ENCODE peak calls at places on chromosomes 13 and 19, in ten cellular contexts. E, Y, Z, V, P, H, S, J, K and G are unnamed samples.

GRCh38 chr19:41373993-41374392 is 2.3 kb upstream of the TMEM91 start:
- DNase-seq in J (peak; percentile 47), Z (peak; percentile 85), Y (peak; percentile 76), P (peak; percentile 68), H (peak; percentile 65), V (peak; percentile 88), K (peak; percentile 90), E (no peak), S (peak; percentile 91), G (peak; percentile 90)

GRCh38 chr19:50658438-50659317 is 9.4 kb downstream of the C19orf81 start:
- DNase-seq in Y (peak; percentile 49), H (no peak), Z (peak; percentile 86), S (peak; percentile 63), V (peak; percentile 54), J (no peak), P (peak; percentile 76), E (no peak), K (peak; percentile 51), G (peak; percentile 68)

GRCh38 chr19:1032264-1032867 is 6.0 kb downstream of the CNN2 start:
- DNase-seq in S (no peak), Z (no peak), H (no peak), E (no peak), J (no peak), K (no peak), P (no peak), V (no peak), Y (no peak), G (no peak)

GRCh38 chr19:43316591-43317319 is 36.7 kb upstream of the CD177 start:
- DNase-seq in H (no peak), Z (peak; percentile 54), S (no peak), P (no peak), E (no peak), V (no peak), Y (peak; percentile 54), J (no peak), K (no peak), G (no peak)

GRCh38 chr13:100646030-100646673 is 28.4 kb downstream of the TMTC4 start:
- DNase-seq in H (no peak), S (peak; percentile 33), J (peak; percentile 32), Z (peak; percentile 47), V (no peak), K (no peak), P (no peak), E (no peak), Y (no peak), G (no peak)

GRCh38 chr19:35155441-35155840 is 906 bp downstream of the FXYD5 start:
- DNase-seq in K (no peak), S (no peak), H (no peak), Y (no peak), P (no peak), J (no peak), E (no peak), Z (no peak), V (no peak), G (no peak)

GRCh38 chr19:45640849-45641273 is 1.7 kb upstream of the EML2 start:
- DNase-seq in V (no peak), E (no peak), J (no peak), Y (peak; percentile 68), K (no peak), H (no peak), Z (no peak), S (no peak), P (no peak), G (peak; percentile 23)

GRCh38 chr19:5154129-5154798 is 185.4 kb downstream of the KDM4B start:
- DNase-seq in P (no peak), K (no peak), H (no peak), J (no peak), Z (peak; percentile 23), S (no peak), Y (peak; percentile 49), V (peak; percentile 11), E (no peak), G (no peak)

GRCh38 chr19:368624-369020 is 24.0 kb upstream of the MIER2 start:
- DNase-seq in H (no peak), P (no peak), S (no peak), K (no peak), J (no peak), V (no peak), E (no peak), Z (no peak), Y (no peak), G (no peak)

GRCh38 chr19:15379996-15380647 is 535 bp upstream of the AKAP8 start:
- DNase-seq in Z (peak; percentile 63), K (peak; percentile 50), J (peak; percentile 51), H (no peak), P (peak; percentile 67), S (peak; percentile 40), E (no peak), Y (peak; percentile 69), V (no peak), G (peak; percentile 49)

GRCh38 chr19:32873560-32873959 is 4.0 kb upstream of the SLC7A9 start:
- DNase-seq in H (no peak), P (no peak), J (no peak), Y (no peak), Z (no peak), E (no peak), S (no peak), V (no peak), K (no peak), G (no peak)

GRCh38 chr13:33639158-33639557 is 178.8 kb upstream of the RFC3 start:
- DNase-seq in P (no peak), K (no peak), J (peak; percentile 94), E (no peak), Y (peak; percentile 36), S (peak; percentile 94), H (no peak), Z (peak; percentile 94), V (no peak), G (no peak)

GRCh38 chr13:28322256-28322895 is 172.6 kb downstream of the FLT1 start:
- DNase-seq in H (no peak), V (no peak), K (no peak), Z (peak; percentile 28), P (no peak), S (no peak), E (no peak), Y (no peak), J (peak; percentile 57), G (no peak)

GRCh38 chr13:51230473-51231105 is 8.4 kb downstream of the FAM124A start:
- DNase-seq in Z (peak; percentile 58), Y (peak; percentile 36), J (peak; percentile 28), H (peak; percentile 31), E (no peak), P (peak; percentile 53), K (peak; percentile 65), V (peak; percentile 67), S (peak; percentile 25), G (peak; percentile 43)

DNA sequence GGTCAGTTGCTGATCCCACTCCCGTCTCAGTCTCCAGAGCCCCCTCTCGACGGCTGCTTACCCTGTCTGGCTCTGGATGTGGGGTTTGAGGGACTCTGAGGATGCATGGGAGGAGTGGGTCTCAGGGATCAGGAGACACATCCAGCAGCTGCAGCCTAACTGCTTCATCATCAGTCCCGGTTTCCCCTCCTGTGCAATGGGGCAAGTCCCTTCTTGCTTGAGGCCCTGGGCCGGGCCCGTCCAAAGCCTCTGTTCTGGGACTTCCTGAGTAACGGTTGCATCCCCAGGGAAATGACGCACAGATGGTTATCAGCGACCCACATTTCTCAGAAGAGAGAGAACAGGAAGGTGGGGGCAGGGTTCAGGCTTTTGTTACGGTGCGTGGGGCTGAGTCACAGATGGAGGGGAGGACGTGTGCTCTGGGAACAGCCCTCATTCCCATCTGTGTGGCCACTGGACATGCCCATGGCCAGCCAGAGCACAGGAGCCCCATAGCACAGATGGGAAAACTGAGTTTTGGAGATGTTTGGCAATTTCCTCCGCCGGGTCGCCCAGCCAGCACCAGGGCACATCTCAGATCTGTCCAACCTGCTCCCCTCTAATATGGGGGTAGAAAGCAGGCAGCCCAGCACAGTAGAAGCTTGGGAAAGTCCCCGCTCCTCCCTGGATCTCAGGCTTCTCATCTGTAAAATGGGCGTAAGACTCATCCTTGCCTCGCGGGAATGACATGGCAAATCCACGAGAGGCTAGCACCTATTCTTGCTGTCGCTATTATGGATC is 19.3 kb downstream of the GNA15 start:
- DNase-seq in J (peak; percentile 100), V (peak; percentile 87), K (peak; percentile 74), Z (peak; percentile 100), P (no peak), Y (peak; percentile 49), E (peak; percentile 32), H (no peak), S (peak; percentile 100), G (peak; percentile 68)
- H3K4me3 ChIP-seq in J (no peak overlapping the region), V (no peak overlapping the region), K (peak overlapping the region; percentile 37), Z (no peak overlapping the region), P (no peak overlapping the region), Y (no peak overlapping the region), E (peak overlapping the region; percentile 34), H (no peak overlapping the region), S (no peak overlapping the region), G (peak overlapping the region; percentile 19)

DNA sequence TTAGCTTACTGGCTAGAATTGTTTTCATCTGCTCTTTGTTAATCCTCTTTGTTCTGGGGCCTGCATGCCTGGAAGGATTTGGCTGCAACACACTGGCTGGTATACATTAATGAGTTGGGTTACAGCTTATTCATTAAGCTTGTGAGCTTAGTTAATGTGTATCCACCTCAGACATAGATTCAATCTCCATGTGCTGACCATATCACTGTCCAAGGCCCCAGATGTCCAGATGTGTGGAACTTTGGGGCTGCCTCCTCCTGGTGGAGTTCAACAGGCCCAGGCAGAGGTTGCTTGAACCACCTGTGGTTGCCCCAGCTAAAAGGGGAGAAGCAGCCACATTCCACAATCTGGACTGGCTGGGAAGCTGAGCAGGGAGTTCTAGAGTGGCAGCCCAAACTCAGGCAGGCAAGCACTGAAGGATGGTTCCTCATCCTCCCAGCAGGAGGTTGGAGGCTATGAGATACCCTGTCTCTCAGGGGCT is 5.4 kb downstream of the DIAPH3 start:
- DNase-seq in Z (no peak), V (no peak), Y (no peak), E (no peak), K (no peak), S (no peak), P (no peak), J (no peak), H (no peak), G (no peak)
- H3K4me3 ChIP-seq in Z (no peak overlapping the region), V (no peak overlapping the region), Y (no peak overlapping the region), E (no peak overlapping the region), K (no peak overlapping the region), S (no peak overlapping the region), P (no peak overlapping the region), J (no peak overlapping the region), H (no peak overlapping the region), G (no peak overlapping the region)

GRCh38 chr19:3034194-3034844 is 5.2 kb upstream of the TLE2 start:
- DNase-seq in K (no peak), P (no peak), Y (no peak), V (no peak), J (peak; percentile 71), E (no peak), Z (no peak), H (no peak), S (no peak), G (no peak)
- H3K4me3 ChIP-seq in K (peak overlapping the region; percentile 72), P (peak overlapping the region; percentile 43), Y (peak overlapping the region; percentile 54), V (peak overlapping the region; percentile 59), J (peak overlapping the region; percentile 14), E (peak overlapping the region; percentile 77), Z (no peak overlapping the region), H (no peak overlapping the region), S (peak overlapping the region; percentile 53), G (peak overlapping the region; percentile 60)

DNA sequence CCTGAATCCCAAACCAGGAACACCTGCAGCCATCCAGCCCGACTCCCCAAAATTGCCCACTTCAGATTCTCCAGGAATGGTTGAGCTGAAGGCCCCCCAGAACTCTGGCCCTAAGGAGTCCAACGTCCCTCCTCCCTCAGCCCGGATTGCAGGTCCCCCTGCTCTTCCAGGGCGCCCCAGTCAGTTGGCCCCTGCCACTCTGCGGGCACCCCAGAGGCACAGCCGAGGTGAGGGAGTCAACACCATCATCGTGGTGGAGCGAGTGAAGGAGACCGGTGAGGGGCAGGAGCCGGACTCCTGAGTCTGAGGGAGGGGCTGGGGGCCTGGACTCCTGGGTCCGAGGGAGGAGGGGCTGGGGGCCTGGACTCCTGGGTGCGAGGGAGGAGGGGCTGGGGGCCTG is 2.2 kb downstream of the GFY start:
- DNase-seq in K (no peak), E (no peak), Z (no peak), H (no peak), S (no peak), V (no peak), Y (no peak), J (no peak), P (no peak), G (no peak)
- H3K4me3 ChIP-seq in K (no peak overlapping the region), E (no peak overlapping the region), Z (no peak overlapping the region), H (no peak overlapping the region), S (no peak overlapping the region), V (no peak overlapping the region), Y (no peak overlapping the region), J (no peak overlapping the region), P (no peak overlapping the region), G (no peak overlapping the region)